ENCODE peak calls at places on chromosomes 2 and 18, in six cellular contexts. F, D, J, K, O and V are unnamed samples.

GRCh38 chr2:180258041-180258537 is 251.0 kb upstream of the CWC22 start:
- DNase-seq in O (no peak), J (no peak), F (no peak), D (no peak), K (no peak), V (no peak)

GRCh38 chr2:231184319-231184718 is 14.1 kb upstream of the ARMC9 start:
- DNase-seq in F (peak; percentile 9), J (no peak), K (no peak), O (no peak), D (no peak), V (no peak)

GRCh38 chr18:65990944-65991708 is 240.3 kb downstream of the CDH7 start:
- DNase-seq in J (no peak), K (no peak), F (peak; percentile 24), O (no peak), D (no peak), V (peak; percentile 7)

GRCh38 chr2:10007440-10007839 is 35.9 kb upstream of the KLF11 start:
- DNase-seq in O (no peak), J (no peak), F (no peak), K (no peak), D (no peak), V (no peak)

GRCh38 chr2:73268831-73269685 is 15.2 kb downstream of the FBXO41 start:
- DNase-seq in D (peak; percentile 68), O (peak; percentile 84), K (peak; percentile 13), F (peak; percentile 96), J (no peak), V (no peak)

GRCh38 chr2:98571796-98572195 is 36.5 kb downstream of the COA5 start:
- DNase-seq in D (no peak), F (no peak), O (no peak), K (no peak), J (no peak), V (no peak)

GRCh38 chr18:28834889-28835288 is 658.0 kb upstream of the CDH2 start:
- DNase-seq in K (peak; percentile 42), J (peak; percentile 87), O (no peak), F (peak; percentile 66), D (no peak), V (peak; percentile 86)

GRCh38 chr2:1491751-1492150 is 78.5 kb downstream of the TPO start:
- DNase-seq in F (no peak), O (peak; percentile 3), D (no peak), J (no peak), K (no peak), V (no peak)

GRCh38 chr2:15159751-15160177 is 401.4 kb downstream of the NBAS start:
- DNase-seq in J (peak; percentile 60), K (peak; percentile 79), D (peak; percentile 60), F (peak; percentile 73), O (no peak), V (peak; percentile 56)

GRCh38 chr2:64952113-64952895 is 36.9 kb upstream of the SLC1A4 start:
- DNase-seq in J (peak; percentile 57), O (no peak), F (no peak), K (peak; percentile 69), D (no peak), V (no peak)

GRCh38 chr18:51211552-51211951 is 14.1 kb upstream of the MEX3C start:
- DNase-seq in F (peak; percentile 33), O (peak; percentile 84), J (peak; percentile 95), D (no peak), K (peak; percentile 90), V (peak; percentile 98)

GRCh38 chr2:55917713-55918390 is 5.7 kb downstream of the EFEMP1 start:
- DNase-seq in O (no peak), K (no peak), F (no peak), D (no peak), J (no peak), V (no peak)

GRCh38 chr2:30796723-30797122 is 10.5 kb downstream of the CAPN13 start:
- DNase-seq in K (no peak), F (no peak), O (no peak), J (no peak), D (no peak), V (no peak)

GRCh38 chr18:49875155-49875554 is 61.8 kb upstream of the ACAA2 start:
- DNase-seq in K (no peak), F (no peak), D (no peak), O (no peak), J (no peak), V (no peak)

GRCh38 chr18:58078889-58079573 is 35.0 kb downstream of the NEDD4L start:
- DNase-seq in F (no peak), O (no peak), D (no peak), J (no peak), K (no peak), V (no peak)

GRCh38 chr2:237383991-237384671 is 29.8 kb downstream of the COL6A3 start:
- DNase-seq in O (no peak), D (no peak), F (peak; percentile 62), J (no peak), K (peak; percentile 96), V (no peak)

GRCh38 chr2:47313728-47314127 is 89.2 kb upstream of the MSH2 start:
- DNase-seq in J (no peak), F (no peak), K (no peak), O (no peak), D (no peak), V (no peak)

GRCh38 chr2:207683879-207684627 is 27.4 kb upstream of the CCNYL1 start:
- DNase-seq in D (no peak), J (peak; percentile 73), F (peak; percentile 65), O (no peak), K (peak; percentile 79), V (peak; percentile 73)

GRCh38 chr2:39433586-39434195 is 3.4 kb downstream of the MAP4K3 start:
- DNase-seq in J (no peak), K (peak; percentile 40), O (no peak), D (no peak), F (no peak), V (no peak)

GRCh38 chr2:205660521-205661124 is 21.7 kb upstream of the NRP2 start:
- DNase-seq in D (no peak), K (peak; percentile 91), F (peak; percentile 60), O (peak; percentile 53), J (peak; percentile 90), V (peak; percentile 82)

GRCh38 chr2:109209412-109209811 is 80.4 kb downstream of the SH3RF3 start:
- DNase-seq in D (no peak), K (peak; percentile 76), F (peak; percentile 63), O (no peak), J (peak; percentile 84), V (peak; percentile 86)

GRCh38 chr2:1976112-1976511 is 231.8 kb upstream of the PXDN start:
- DNase-seq in F (no peak), J (no peak), K (no peak), O (no peak), D (no peak), V (no peak)

GRCh38 chr2:161102770-161103450 is 57.3 kb upstream of the TANK start:
- DNase-seq in J (no peak), O (no peak), K (peak; percentile 69), F (peak; percentile 75), D (no peak), V (no peak)

GRCh38 chr2:215452725-215453124 is 16.9 kb upstream of the FN1 start:
- DNase-seq in O (no peak), J (no peak), K (no peak), F (no peak), D (no peak), V (no peak)

GRCh38 chr18:23856466-23857175 is 157.9 kb upstream of the TTC39C start:
- DNase-seq in K (peak; percentile 12), J (peak; percentile 54), O (no peak), F (peak; percentile 59), D (no peak), V (peak; percentile 72)

GRCh38 chr2:203341741-203342310 is 13.6 kb downstream of the ABI2 start:
- DNase-seq in D (no peak), J (no peak), K (peak; percentile 35), F (no peak), O (no peak), V (no peak)